ENCODE peak calls at places on chromosomes 7 and 10, in nine cellular contexts. C is CD8-positive, alpha-beta T cell; I is Right ventricle myocardium superior; H is GM04504; V is NCI-H2081; P is activated naive CD4-positive, alpha-beta T cell; X is NCI-H1105; S is stimulated activated CD4-positive, alpha-beta T cell treated with anti-CD3 and anti-CD28 coated beads, TNF-alpha, amount 100 ng/mL, for 24 hours; G is posterior vena cava. E is an unnamed sample.

GRCh38 chr10:86671985-86672710 is 3.8 kb downstream of the LDB3 start:
- DNase-seq in S (no peak), I (peak; percentile 86), C (no peak), P (no peak), H (no peak), V (no peak), X (no peak), G (peak; percentile 89), E (no peak)

GRCh38 chr10:113089581-113089980 is 139.5 kb downstream of the TCF7L2 start:
- DNase-seq in P (no peak), C (no peak), X (no peak), I (no peak), S (no peak), H (no peak), G (no peak), V (no peak), E (peak; percentile 62)

GRCh38 chr7:26787696-26788095 is 76.7 kb downstream of the SKAP2 start:
- DNase-seq in P (no peak), G (no peak), V (no peak), I (no peak), S (no peak), X (peak; percentile 14), C (no peak), H (no peak), E (no peak)

GRCh38 chr10:101617102-101617823 is 29.1 kb downstream of the DPCD start:
- DNase-seq in P (no peak), G (no peak), X (no peak), H (no peak), C (no peak), I (no peak), V (no peak), S (no peak), E (no peak)

GRCh38 chr10:75399461-75400162 is 2.0 kb downstream of the ZNF503 start:
- DNase-seq in P (no peak), V (peak; percentile 59), C (no peak), H (peak; percentile 49), X (no peak), G (peak; percentile 95), I (peak; percentile 92), S (no peak), E (peak; percentile 83)

GRCh38 chr7:55534262-55534915 is 37.9 kb downstream of the VOPP1 start:
- DNase-seq in G (peak; percentile 85), V (no peak), S (peak; percentile 64), X (no peak), C (no peak), I (peak; percentile 57), P (peak; percentile 16), H (peak; percentile 41), E (no peak)

GRCh38 chr7:158506626-158507025 is 81.0 kb downstream of the PTPRN2 start:
- DNase-seq in V (no peak), I (no peak), G (no peak), C (no peak), S (no peak), H (no peak), P (no peak), X (no peak), E (no peak)

GRCh38 chr10:49526624-49527023 is 12.3 kb downstream of the ERCC6 start:
- DNase-seq in H (no peak), S (no peak), P (no peak), I (no peak), V (no peak), C (no peak), X (no peak), G (no peak), E (no peak)

GRCh38 chr10:77989081-77989724 is 40.1 kb downstream of the POLR3A start:
- DNase-seq in G (no peak), V (no peak), X (no peak), P (no peak), I (peak; percentile 71), H (no peak), C (no peak), S (no peak), E (no peak)

GRCh38 chr7:27102578-27103442 is at the start of gene HOXA2:
- DNase-seq in P (no peak), I (no peak), S (no peak), X (no peak), G (no peak), C (no peak), H (no peak), V (no peak), E (peak; percentile 69)

GRCh38 chr10:91980319-91980718 is 56.7 kb downstream of the BTAF1 start:
- DNase-seq in V (no peak), C (no peak), I (no peak), X (no peak), S (no peak), G (no peak), P (no peak), H (no peak), E (no peak)

GRCh38 chr7:4134631-4135030 is 547.5 kb upstream of the FOXK1 start:
- DNase-seq in X (no peak), S (no peak), G (peak; percentile 55), I (no peak), P (no peak), C (no peak), V (no peak), H (no peak), E (no peak)

GRCh38 chr10:15046626-15047025 is 2.9 kb downstream of the OLAH start:
- DNase-seq in P (no peak), G (no peak), H (no peak), V (no peak), C (no peak), S (no peak), X (no peak), I (no peak), E (no peak)

E was measured in colonic mucosa.